ENCODE peak calls at places on chromosomes 13 and 19, in eight cellular contexts. U is T47D; H is stimulated activated CD8-positive, alpha-beta memory T cell treated with anti-CD3 and anti-CD28 coated beads, Interleukin-12 subunit alpha, Interleukin-12 subunit beta, amount 100 ng/mL, for 4 hours; F is Right ventricle myocardium superior; J is head of caudate nucleus; M is stimulated activated CD4-positive, alpha-beta T cell treated with anti-CD3 and anti-CD28 coated beads, Interleukin-1b, Interleukin-23, amount 100 ng/mL, for 24 hours; T is effector memory CD8-positive, alpha-beta T cell; O is GM03348. B is an unnamed sample.

GRCh38 chr19:29084266-29084665 is 128.7 kb downstream of the UQCRFS1 start:
- DNase-seq in J (peak), U (peak), T (no peak), F (no peak), O (peak), H (no peak), M (no peak), B (peak)

GRCh38 chr19:39082745-39083598 is 1.2 kb upstream of the ACP7 start:
- DNase-seq in F (no peak), H (no peak), U (no peak), M (no peak), J (no peak), O (no peak), T (no peak), B (peak)

GRCh38 chr13:104315606-104316005 is 1249.4 kb upstream of the SLC10A2 start:
- DNase-seq in H (no peak), F (no peak), U (no peak), M (no peak), T (no peak), O (no peak), J (no peak), B (no peak)

GRCh38 chr13:39349391-39349790 is 253.6 kb downstream of the LHFPL6 start:
- DNase-seq in F (no peak), U (no peak), J (no peak), O (no peak), M (no peak), T (no peak), H (no peak), B (no peak)

GRCh38 chr13:105638446-105638845 is 897.0 kb downstream of the EFNB2 start:
- DNase-seq in H (no peak), U (no peak), M (no peak), T (no peak), F (no peak), J (no peak), O (no peak), B (no peak)

GRCh38 chr13:107790360-107790759 is 425.0 kb downstream of the LIG4 start:
- DNase-seq in O (no peak), M (no peak), J (no peak), T (no peak), U (no peak), H (no peak), F (no peak), B (no peak)

GRCh38 chr19:15245370-15246197 is 13.3 kb upstream of the EPHX3 start:
- DNase-seq in U (no peak), O (no peak), F (no peak), J (no peak), M (no peak), T (no peak), H (no peak), B (no peak)

GRCh38 chr13:98098511-98098910 is 44.4 kb upstream of the FARP1 start:
- DNase-seq in O (peak), H (no peak), U (no peak), M (no peak), J (no peak), T (no peak), F (no peak), B (no peak)

GRCh38 chr13:46622918-46623256 is 69.9 kb downstream of the LRCH1 start:
- DNase-seq in T (no peak), O (peak), H (no peak), F (peak), M (no peak), J (no peak), U (no peak), B (no peak)

GRCh38 chr19:51159656-51160055 is 17.6 kb downstream of the SIGLEC7 start:
- DNase-seq in O (no peak), U (no peak), M (no peak), T (no peak), J (no peak), F (no peak), H (no peak), B (no peak)

GRCh38 chr13:43432948-43433347 is 353.8 kb downstream of the ENOX1 start:
- DNase-seq in T (no peak), O (no peak), H (no peak), F (no peak), J (no peak), U (no peak), M (no peak), B (no peak)

GRCh38 chr19:7887408-7888144 is 734 bp upstream of the LRRC8E start:
- DNase-seq in T (no peak), F (no peak), U (no peak), M (no peak), H (no peak), O (no peak), J (no peak), B (peak)

GRCh38 chr19:10450853-10451609 is 30.7 kb downstream of the PDE4A start:
- DNase-seq in U (no peak), T (no peak), H (no peak), J (no peak), M (no peak), F (no peak), O (no peak), B (peak)

GRCh38 chr13:34458756-34459462 is 483.2 kb upstream of the NBEA start:
- DNase-seq in T (no peak), U (no peak), F (no peak), J (no peak), M (no peak), O (no peak), H (no peak), B (no peak)

GRCh38 chr13:57874530-57874929 is 243.0 kb downstream of the PCDH17 start:
- DNase-seq in U (no peak), M (no peak), H (no peak), T (no peak), F (peak), J (no peak), O (no peak), B (no peak)

GRCh38 chr19:2140193-2140545 is 11.2 kb downstream of the AP3D1 start:
- DNase-seq in M (no peak), H (no peak), F (no peak), T (no peak), J (no peak), O (no peak), U (no peak), B (no peak)

GRCh38 chr13:72151241-72151640 is 284.2 kb upstream of the DACH1 start:
- DNase-seq in J (no peak), O (no peak), H (no peak), U (no peak), F (no peak), M (no peak), T (no peak), B (no peak)

GRCh38 chr19:14062558-14062855 is 631 bp upstream of the PALM3 start:
- DNase-seq in F (no peak), T (no peak), J (no peak), U (no peak), O (no peak), M (no peak), H (no peak), B (no peak)

GRCh38 chr19:13861392-13861713 is 15.6 kb upstream of the NANOS3 start:
- DNase-seq in F (no peak), J (no peak), T (no peak), H (no peak), M (no peak), O (peak), U (no peak), B (no peak)

GRCh38 chr19:8334458-8335342 is 8.4 kb downstream of the KANK3 start:
- DNase-seq in J (no peak), U (peak), M (no peak), F (peak), H (no peak), O (peak), T (peak), B (peak)

B was measured in H7.